ENCODE peak calls at places on chromosomes 7 and 10, in four cellular contexts. One of them, this sample, is unnamed.
A peak's percentile ranks its signal among the peaks of the same experiment; 100 is the strongest.

GRCh38 chr10:96310359-96310669 is 6.1 kb downstream of the DNTT start:
- DNase-seq in fibroblast of lung: no peak
- DNase-seq in MM.1S: no peak
- DNase-seq in OCI-LY7: no peak
- DNase-seq in this sample: no peak

GRCh38 chr7:30751696-30752273 is at the start of gene INMT:
- DNase-seq in fibroblast of lung: no peak
- DNase-seq in OCI-LY7: no peak
- DNase-seq in MM.1S: no peak
- DNase-seq in this sample: no peak

GRCh38 chr7:133931053-133931452 is 196.1 kb upstream of the LRGUK start:
- DNase-seq in fibroblast of lung: no peak
- DNase-seq in MM.1S: no peak
- DNase-seq in OCI-LY7: no peak
- DNase-seq in this sample: no peak

GRCh38 chr7:24911213-24911603 is 68.8 kb downstream of the OSBPL3 start:
- DNase-seq in fibroblast of lung: no peak
- DNase-seq in MM.1S: no peak
- DNase-seq in OCI-LY7: peak; percentile 61
- DNase-seq in this sample: peak; percentile 92

GRCh38 chr10:28263136-28263857 is 39.6 kb downstream of the MPP7 start:
- DNase-seq in MM.1S: no peak
- DNase-seq in fibroblast of lung: no peak
- DNase-seq in OCI-LY7: no peak
- DNase-seq in this sample: no peak

GRCh38 chr7:69967152-69967591 is 368.9 kb downstream of the AUTS2 start:
- DNase-seq in fibroblast of lung: peak; percentile 2
- DNase-seq in OCI-LY7: no peak
- DNase-seq in MM.1S: no peak
- DNase-seq in this sample: no peak

GRCh38 chr10:50862719-50863118 is 22.7 kb downstream of the A1CF start:
- DNase-seq in fibroblast of lung: no peak
- DNase-seq in MM.1S: no peak
- DNase-seq in OCI-LY7: no peak
- DNase-seq in this sample: no peak

GRCh38 chr7:17422966-17423365 is 124.5 kb downstream of the AHR start:
- DNase-seq in MM.1S: no peak
- DNase-seq in fibroblast of lung: peak; percentile 40
- DNase-seq in OCI-LY7: no peak
- DNase-seq in this sample: no peak

GRCh38 chr10:32144817-32145688 is 88.8 kb upstream of the KIF5B start:
- DNase-seq in MM.1S: no peak
- DNase-seq in OCI-LY7: no peak
- DNase-seq in fibroblast of lung: no peak
- DNase-seq in this sample: no peak

GRCh38 chr10:100826983-100827818 is 81.8 kb downstream of the PAX2 start:
- DNase-seq in OCI-LY7: no peak
- DNase-seq in fibroblast of lung: no peak
- DNase-seq in MM.1S: no peak
- DNase-seq in this sample: peak; percentile 34

GRCh38 chr7:94336009-94336408 is 58.7 kb upstream of the COL1A2 start:
- DNase-seq in fibroblast of lung: no peak
- DNase-seq in MM.1S: peak; percentile 10
- DNase-seq in OCI-LY7: no peak
- DNase-seq in this sample: no peak

GRCh38 chr7:37067961-37068536 is 343.8 kb upstream of the AOAH start:
- DNase-seq in MM.1S: no peak
- DNase-seq in fibroblast of lung: peak; percentile 24
- DNase-seq in OCI-LY7: no peak
- DNase-seq in this sample: no peak

GRCh38 chr7:3188946-3189345 is 112.1 kb upstream of the SDK1 start:
- DNase-seq in MM.1S: peak; percentile 12
- DNase-seq in fibroblast of lung: no peak
- DNase-seq in OCI-LY7: no peak
- DNase-seq in this sample: no peak

GRCh38 chr7:41995632-41996271 is 241.3 kb downstream of the GLI3 start:
- DNase-seq in MM.1S: no peak
- DNase-seq in fibroblast of lung: no peak
- DNase-seq in OCI-LY7: no peak
- DNase-seq in this sample: no peak
- H3K4me1 ChIP-seq in MM.1S: peaks cover 8% of the 10 kb centered on the region
- H3K4me1 ChIP-seq in fibroblast of lung: peaks cover 25% of the 10 kb centered on the region
- H3K4me1 ChIP-seq in OCI-LY7: peaks cover 52% of the 10 kb centered on the region
- H3K4me1 ChIP-seq in this sample: no peaks in the 10 kb centered on the region

GRCh38 chr10:129550658-129551057 is 83.6 kb downstream of the MGMT start:
- DNase-seq in OCI-LY7: no peak
- DNase-seq in MM.1S: no peak
- DNase-seq in fibroblast of lung: no peak
- DNase-seq in this sample: no peak
- H3K27ac ChIP-seq in OCI-LY7: no peak overlapping the region
- H3K27ac ChIP-seq in MM.1S: no peak overlapping the region
- H3K27ac ChIP-seq in fibroblast of lung: no peak overlapping the region
- H3K27ac ChIP-seq in this sample: no peak overlapping the region

GRCh38 chr10:123986736-123987135 is 95.1 kb upstream of the CPXM2 start:
- DNase-seq in MM.1S: no peak
- DNase-seq in OCI-LY7: no peak
- DNase-seq in fibroblast of lung: no peak
- DNase-seq in this sample: no peak
- H3K4me1 ChIP-seq in MM.1S: no peaks in the 10 kb centered on the region
- H3K4me1 ChIP-seq in OCI-LY7: no peaks in the 10 kb centered on the region
- H3K4me1 ChIP-seq in fibroblast of lung: no peaks in the 10 kb centered on the region
- H3K4me1 ChIP-seq in this sample: no peaks in the 10 kb centered on the region

GRCh38 chr10:29501692-29502091 is 133.1 kb downstream of the SVIL start:
- DNase-seq in OCI-LY7: no peak
- DNase-seq in MM.1S: no peak
- DNase-seq in fibroblast of lung: peak; percentile 79
- DNase-seq in this sample: no peak
- H3K27ac ChIP-seq in OCI-LY7: no peak overlapping the region
- H3K27ac ChIP-seq in MM.1S: no peak overlapping the region
- H3K27ac ChIP-seq in fibroblast of lung: peak overlapping the region; percentile 40
- H3K27ac ChIP-seq in this sample: no peak overlapping the region

GRCh38 chr10:106559442-106559841 is 605.1 kb downstream of the SORCS1 start:
- DNase-seq in fibroblast of lung: peak; percentile 21
- DNase-seq in MM.1S: no peak
- DNase-seq in OCI-LY7: no peak
- DNase-seq in this sample: no peak
- H3K4me1 ChIP-seq in fibroblast of lung: no peaks in the 10 kb centered on the region
- H3K4me1 ChIP-seq in MM.1S: no peaks in the 10 kb centered on the region
- H3K4me1 ChIP-seq in OCI-LY7: no peaks in the 10 kb centered on the region
- H3K4me1 ChIP-seq in this sample: no peaks in the 10 kb centered on the region

DNA sequence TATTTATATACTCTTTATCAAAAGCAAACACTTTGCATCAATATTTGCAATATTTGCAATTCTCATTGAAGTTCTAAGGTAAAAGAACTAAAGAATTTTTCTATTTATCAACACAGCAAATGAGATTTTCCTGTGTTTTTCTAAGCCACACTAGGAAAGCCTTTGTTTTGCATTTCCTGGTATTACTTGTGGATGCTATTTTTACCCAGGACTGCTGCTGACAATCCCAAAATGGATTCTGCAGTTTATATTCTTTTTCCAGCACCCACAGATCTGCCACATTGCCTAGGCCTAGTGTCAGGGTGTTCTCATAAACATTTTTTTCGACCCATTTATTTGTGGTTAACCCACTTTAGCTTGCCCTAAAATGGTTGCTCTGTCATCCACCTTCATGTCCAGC is 25.9 kb downstream of the LRRC17 start:
- DNase-seq in fibroblast of lung: no peak
- DNase-seq in MM.1S: no peak
- DNase-seq in OCI-LY7: no peak
- DNase-seq in this sample: no peak
- H3K27ac ChIP-seq in fibroblast of lung: no peak overlapping the region
- H3K27ac ChIP-seq in MM.1S: no peak overlapping the region
- H3K27ac ChIP-seq in OCI-LY7: no peak overlapping the region
- H3K27ac ChIP-seq in this sample: no peak overlapping the region

DNA sequence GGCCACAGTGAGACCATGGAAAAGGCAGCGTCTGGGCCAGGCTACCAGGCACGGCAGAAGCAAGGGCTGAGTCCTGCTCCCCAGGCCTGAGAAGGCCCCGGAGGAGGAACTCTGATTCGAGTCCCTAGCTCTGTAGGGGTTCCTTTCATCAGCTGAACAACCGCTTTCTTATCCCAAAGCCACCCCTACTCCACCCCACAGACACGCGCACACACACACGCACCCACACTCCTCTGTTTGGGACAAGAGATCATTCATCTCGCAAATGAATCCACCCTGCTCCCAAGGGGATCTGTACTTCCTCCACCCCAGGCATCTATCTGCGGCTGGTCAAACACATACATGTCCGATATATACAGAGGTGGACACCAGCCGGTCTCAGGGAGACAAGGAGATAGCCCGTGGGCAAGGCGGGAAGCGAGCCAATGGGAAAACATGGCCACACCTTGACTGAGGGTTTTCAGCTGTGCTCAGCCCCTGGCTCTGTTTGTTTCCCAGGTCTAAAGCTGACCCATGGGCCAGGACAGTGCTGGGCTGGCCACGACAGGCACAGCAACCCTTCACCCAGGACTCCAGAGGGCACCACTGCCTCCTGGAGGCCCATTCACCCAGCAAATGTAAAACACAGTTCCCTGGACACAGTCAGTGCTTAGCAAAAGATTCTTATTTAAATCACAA is 7.3 kb downstream of the ZCCHC24 start:
- DNase-seq in MM.1S: no peak
- DNase-seq in OCI-LY7: no peak
- DNase-seq in fibroblast of lung: peak; percentile 18
- DNase-seq in this sample: no peak
- H3K4me1 ChIP-seq in MM.1S: no peaks in the 10 kb centered on the region
- H3K4me1 ChIP-seq in OCI-LY7: no peaks in the 10 kb centered on the region
- H3K4me1 ChIP-seq in fibroblast of lung: peaks cover 69% of the 10 kb centered on the region
- H3K4me1 ChIP-seq in this sample: peaks cover 2% of the 10 kb centered on the region